ENCODE peak calls at places on chromosomes 12 and 14, in six cellular contexts. One of them, this sample, is unnamed.
A peak's percentile ranks its signal among the peaks of the same experiment; 100 is the strongest.

GRCh38 chr12:58750484-58750883 is 169.8 kb downstream of the LRIG3 start:
- DNase-seq in HFF-Myc: peak; percentile 81
- DNase-seq in neural progenitor cell: no peak
- DNase-seq in naive thymus-derived CD4-positive, alpha-beta T cell: no peak
- DNase-seq in astrocyte of the spinal cord: peak; percentile 94
- DNase-seq in brain microvascular endothelial cell: peak; percentile 82
- DNase-seq in this sample: peak; percentile 87

GRCh38 chr12:6082613-6083012 is 41.9 kb downstream of the VWF start:
- DNase-seq in HFF-Myc: no peak
- DNase-seq in neural progenitor cell: no peak
- DNase-seq in naive thymus-derived CD4-positive, alpha-beta T cell: no peak
- DNase-seq in astrocyte of the spinal cord: no peak
- DNase-seq in brain microvascular endothelial cell: no peak
- DNase-seq in this sample: no peak

GRCh38 chr14:101665478-101666078 is 95.9 kb upstream of the PPP2R5C start:
- DNase-seq in HFF-Myc: peak; percentile 14
- DNase-seq in neural progenitor cell: peak; percentile 66
- DNase-seq in naive thymus-derived CD4-positive, alpha-beta T cell: no peak
- DNase-seq in astrocyte of the spinal cord: peak; percentile 33
- DNase-seq in brain microvascular endothelial cell: peak; percentile 6
- DNase-seq in this sample: peak; percentile 72

GRCh38 chr14:69620211-69620611 is 8.8 kb downstream of the SUSD6 start:
- DNase-seq in HFF-Myc: no peak
- DNase-seq in neural progenitor cell: no peak
- DNase-seq in naive thymus-derived CD4-positive, alpha-beta T cell: no peak
- DNase-seq in astrocyte of the spinal cord: no peak
- DNase-seq in brain microvascular endothelial cell: no peak
- DNase-seq in this sample: no peak

GRCh38 chr12:10169094-10169493 is 2.8 kb downstream of the OLR1 start:
- DNase-seq in HFF-Myc: no peak
- DNase-seq in neural progenitor cell: no peak
- DNase-seq in naive thymus-derived CD4-positive, alpha-beta T cell: no peak
- DNase-seq in astrocyte of the spinal cord: no peak
- DNase-seq in brain microvascular endothelial cell: no peak
- DNase-seq in this sample: peak; percentile 62

GRCh38 chr12:57110189-57111045 is 745 bp downstream of the STAT6 start:
- DNase-seq in HFF-Myc: no peak
- DNase-seq in neural progenitor cell: peak; percentile 91
- DNase-seq in naive thymus-derived CD4-positive, alpha-beta T cell: peak; percentile 73
- DNase-seq in astrocyte of the spinal cord: no peak
- DNase-seq in brain microvascular endothelial cell: no peak
- DNase-seq in this sample: peak; percentile 41

GRCh38 chr14:34501997-34502396 is 37.5 kb downstream of the EAPP start:
- DNase-seq in HFF-Myc: no peak
- DNase-seq in neural progenitor cell: no peak
- DNase-seq in naive thymus-derived CD4-positive, alpha-beta T cell: no peak
- DNase-seq in astrocyte of the spinal cord: peak; percentile 42
- DNase-seq in brain microvascular endothelial cell: peak; percentile 29
- DNase-seq in this sample: peak; percentile 69

GRCh38 chr12:121184425-121184824 is 25.5 kb upstream of the P2RX4 start:
- DNase-seq in HFF-Myc: no peak
- DNase-seq in neural progenitor cell: no peak
- DNase-seq in naive thymus-derived CD4-positive, alpha-beta T cell: no peak
- DNase-seq in astrocyte of the spinal cord: no peak
- DNase-seq in brain microvascular endothelial cell: no peak
- DNase-seq in this sample: no peak

GRCh38 chr12:77122236-77122635 is 56.9 kb upstream of the E2F7 start:
- DNase-seq in HFF-Myc: no peak
- DNase-seq in neural progenitor cell: no peak
- DNase-seq in naive thymus-derived CD4-positive, alpha-beta T cell: no peak
- DNase-seq in astrocyte of the spinal cord: peak; percentile 96
- DNase-seq in brain microvascular endothelial cell: peak; percentile 98
- DNase-seq in this sample: peak; percentile 96

GRCh38 chr14:55802986-55803431 is 223.0 kb downstream of the KTN1 start:
- DNase-seq in HFF-Myc: no peak
- DNase-seq in neural progenitor cell: no peak
- DNase-seq in naive thymus-derived CD4-positive, alpha-beta T cell: no peak
- DNase-seq in astrocyte of the spinal cord: no peak
- DNase-seq in brain microvascular endothelial cell: no peak
- DNase-seq in this sample: peak; percentile 64

GRCh38 chr12:56029666-56030293 is 8.9 kb downstream of the IKZF4 start:
- DNase-seq in HFF-Myc: no peak
- DNase-seq in neural progenitor cell: peak; percentile 79
- DNase-seq in naive thymus-derived CD4-positive, alpha-beta T cell: peak; percentile 44
- DNase-seq in astrocyte of the spinal cord: peak; percentile 59
- DNase-seq in brain microvascular endothelial cell: peak; percentile 43
- DNase-seq in this sample: peak; percentile 78

GRCh38 chr12:27843714-27844245 is 63.7 kb upstream of the MANSC4 start:
- DNase-seq in HFF-Myc: no peak
- DNase-seq in neural progenitor cell: peak; percentile 12
- DNase-seq in naive thymus-derived CD4-positive, alpha-beta T cell: no peak
- DNase-seq in astrocyte of the spinal cord: peak; percentile 38
- DNase-seq in brain microvascular endothelial cell: peak; percentile 32
- DNase-seq in this sample: peak; percentile 47

GRCh38 chr12:47299586-47299985 is 219.8 kb upstream of the AMIGO2 start:
- DNase-seq in HFF-Myc: no peak
- DNase-seq in neural progenitor cell: no peak
- DNase-seq in naive thymus-derived CD4-positive, alpha-beta T cell: no peak
- DNase-seq in astrocyte of the spinal cord: no peak
- DNase-seq in brain microvascular endothelial cell: no peak
- DNase-seq in this sample: no peak

GRCh38 chr12:63862187-63863107 is 17.9 kb downstream of the SRGAP1 start:
- DNase-seq in HFF-Myc: no peak
- DNase-seq in neural progenitor cell: no peak
- DNase-seq in naive thymus-derived CD4-positive, alpha-beta T cell: no peak
- DNase-seq in astrocyte of the spinal cord: peak; percentile 18
- DNase-seq in brain microvascular endothelial cell: no peak
- DNase-seq in this sample: no peak

GRCh38 chr12:109504068-109504467 is 26.6 kb downstream of the UBE3B start:
- DNase-seq in HFF-Myc: no peak
- DNase-seq in neural progenitor cell: no peak
- DNase-seq in naive thymus-derived CD4-positive, alpha-beta T cell: no peak
- DNase-seq in astrocyte of the spinal cord: no peak
- DNase-seq in brain microvascular endothelial cell: no peak
- DNase-seq in this sample: no peak

GRCh38 chr12:47837190-47838171 is 17.8 kb upstream of the HDAC7 start:
- DNase-seq in HFF-Myc: no peak
- DNase-seq in neural progenitor cell: peak; percentile 78
- DNase-seq in naive thymus-derived CD4-positive, alpha-beta T cell: peak; percentile 65
- DNase-seq in astrocyte of the spinal cord: peak; percentile 75
- DNase-seq in brain microvascular endothelial cell: no peak
- DNase-seq in this sample: peak; percentile 79

GRCh38 chr12:77131977-77132490 is 66.7 kb upstream of the E2F7 start:
- DNase-seq in HFF-Myc: no peak
- DNase-seq in neural progenitor cell: no peak
- DNase-seq in naive thymus-derived CD4-positive, alpha-beta T cell: no peak
- DNase-seq in astrocyte of the spinal cord: no peak
- DNase-seq in brain microvascular endothelial cell: no peak
- DNase-seq in this sample: no peak

GRCh38 chr14:90816686-90817436 is 631 bp upstream of the TTC7B start:
- DNase-seq in HFF-Myc: no peak
- DNase-seq in neural progenitor cell: no peak
- DNase-seq in naive thymus-derived CD4-positive, alpha-beta T cell: no peak
- DNase-seq in astrocyte of the spinal cord: no peak
- DNase-seq in brain microvascular endothelial cell: no peak
- DNase-seq in this sample: no peak
- H3K4me3 ChIP-seq in HFF-Myc: no peak overlapping the region
- H3K4me3 ChIP-seq in neural progenitor cell: peak overlapping the region; percentile 30
- H3K4me3 ChIP-seq in naive thymus-derived CD4-positive, alpha-beta T cell: no peak overlapping the region
- H3K4me3 ChIP-seq in astrocyte of the spinal cord: peak overlapping the region; percentile 24
- H3K4me3 ChIP-seq in brain microvascular endothelial cell: peak overlapping the region; percentile 20
- H3K4me3 ChIP-seq in this sample: no peak overlapping the region

GRCh38 chr12:22935090-22935489 is 310.1 kb downstream of the ETNK1 start:
- DNase-seq in HFF-Myc: no peak
- DNase-seq in neural progenitor cell: no peak
- DNase-seq in naive thymus-derived CD4-positive, alpha-beta T cell: no peak
- DNase-seq in astrocyte of the spinal cord: peak; percentile 63
- DNase-seq in brain microvascular endothelial cell: peak; percentile 70
- DNase-seq in this sample: peak; percentile 40
- H3K4me3 ChIP-seq in HFF-Myc: no peak overlapping the region
- H3K4me3 ChIP-seq in neural progenitor cell: no peak overlapping the region
- H3K4me3 ChIP-seq in naive thymus-derived CD4-positive, alpha-beta T cell: no peak overlapping the region
- H3K4me3 ChIP-seq in astrocyte of the spinal cord: peak overlapping the region; percentile 25
- H3K4me3 ChIP-seq in brain microvascular endothelial cell: peak overlapping the region; percentile 38
- H3K4me3 ChIP-seq in this sample: peak overlapping the region; percentile 55

GRCh38 chr14:22557846-22558220 is 31.2 kb downstream of the DAD1 start:
- DNase-seq in HFF-Myc: no peak
- DNase-seq in neural progenitor cell: no peak
- DNase-seq in naive thymus-derived CD4-positive, alpha-beta T cell: no peak
- DNase-seq in astrocyte of the spinal cord: no peak
- DNase-seq in brain microvascular endothelial cell: no peak
- DNase-seq in this sample: no peak

GRCh38 chr14:22556990-22557623 is 31.9 kb downstream of the DAD1 start:
- DNase-seq in HFF-Myc: no peak
- DNase-seq in neural progenitor cell: peak; percentile 91
- DNase-seq in naive thymus-derived CD4-positive, alpha-beta T cell: peak; percentile 96
- DNase-seq in astrocyte of the spinal cord: peak; percentile 76
- DNase-seq in brain microvascular endothelial cell: peak; percentile 48
- DNase-seq in this sample: peak; percentile 81

GRCh38 chr14:22559041-22559440 is 30.0 kb downstream of the DAD1 start:
- DNase-seq in HFF-Myc: no peak
- DNase-seq in neural progenitor cell: no peak
- DNase-seq in naive thymus-derived CD4-positive, alpha-beta T cell: no peak
- DNase-seq in astrocyte of the spinal cord: no peak
- DNase-seq in brain microvascular endothelial cell: no peak
- DNase-seq in this sample: no peak

GRCh38 chr14:22556021-22556989 is 32.7 kb downstream of the DAD1 start:
- DNase-seq in HFF-Myc: no peak
- DNase-seq in neural progenitor cell: no peak
- DNase-seq in naive thymus-derived CD4-positive, alpha-beta T cell: peak; percentile 94
- DNase-seq in astrocyte of the spinal cord: peak; percentile 94
- DNase-seq in brain microvascular endothelial cell: peak; percentile 35
- DNase-seq in this sample: peak; percentile 93

DNA sequence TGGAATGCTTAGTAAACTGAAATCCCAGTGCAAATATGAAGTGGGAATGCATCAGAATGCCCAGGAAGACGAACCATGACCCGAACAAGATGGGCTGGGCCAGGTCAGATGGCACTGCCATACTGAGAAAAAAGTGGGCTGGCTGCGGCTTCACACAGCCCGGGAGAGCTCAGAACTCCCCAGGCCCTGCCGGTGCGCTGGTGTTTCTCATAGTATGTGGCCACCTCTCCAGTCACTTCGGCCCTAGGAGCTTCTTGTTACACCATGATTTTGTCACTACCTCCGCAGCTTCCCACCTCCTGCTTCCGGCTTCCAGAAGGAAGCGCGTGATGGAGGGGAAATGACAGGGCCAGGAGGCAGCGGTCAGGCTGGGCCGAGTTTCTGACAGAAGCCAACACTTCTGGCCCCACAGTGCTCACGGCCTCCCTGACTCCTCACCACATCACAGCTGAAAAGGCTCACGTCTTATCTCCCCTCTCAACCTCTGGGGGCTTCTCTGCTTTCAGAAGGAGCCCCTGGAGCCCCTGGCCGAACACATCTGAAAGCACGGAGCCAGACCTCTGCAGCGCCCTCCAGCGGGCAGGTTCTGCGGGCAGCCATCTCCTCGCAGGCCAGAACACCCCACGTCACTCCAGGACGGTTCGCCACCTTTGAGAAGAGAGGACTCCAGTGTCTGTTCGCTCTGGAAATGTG is 30.7 kb downstream of the DAD1 start:
- DNase-seq in HFF-Myc: no peak
- DNase-seq in neural progenitor cell: peak; percentile 35
- DNase-seq in naive thymus-derived CD4-positive, alpha-beta T cell: peak; percentile 68
- DNase-seq in astrocyte of the spinal cord: no peak
- DNase-seq in brain microvascular endothelial cell: no peak
- DNase-seq in this sample: no peak
- H3K4me3 ChIP-seq in HFF-Myc: no peak overlapping the region
- H3K4me3 ChIP-seq in neural progenitor cell: no peak overlapping the region
- H3K4me3 ChIP-seq in naive thymus-derived CD4-positive, alpha-beta T cell: peak overlapping the region; percentile 65
- H3K4me3 ChIP-seq in astrocyte of the spinal cord: no peak overlapping the region
- H3K4me3 ChIP-seq in brain microvascular endothelial cell: no peak overlapping the region
- H3K4me3 ChIP-seq in this sample: no peak overlapping the region

GRCh38 chr12:89181271-89181920 is 170.9 kb downstream of the DUSP6 start:
- DNase-seq in HFF-Myc: peak; percentile 53
- DNase-seq in neural progenitor cell: no peak
- DNase-seq in naive thymus-derived CD4-positive, alpha-beta T cell: no peak
- DNase-seq in astrocyte of the spinal cord: peak; percentile 71
- DNase-seq in brain microvascular endothelial cell: peak; percentile 60
- DNase-seq in this sample: peak; percentile 91
- H3K4me3 ChIP-seq in HFF-Myc: no peak overlapping the region
- H3K4me3 ChIP-seq in neural progenitor cell: no peak overlapping the region
- H3K4me3 ChIP-seq in naive thymus-derived CD4-positive, alpha-beta T cell: no peak overlapping the region
- H3K4me3 ChIP-seq in astrocyte of the spinal cord: no peak overlapping the region
- H3K4me3 ChIP-seq in brain microvascular endothelial cell: no peak overlapping the region
- H3K4me3 ChIP-seq in this sample: no peak overlapping the region

GRCh38 chr12:14955876-14956811 is 5.3 kb downstream of the ARHGDIB start:
- DNase-seq in HFF-Myc: no peak
- DNase-seq in neural progenitor cell: no peak
- DNase-seq in naive thymus-derived CD4-positive, alpha-beta T cell: peak; percentile 30
- DNase-seq in astrocyte of the spinal cord: no peak
- DNase-seq in brain microvascular endothelial cell: no peak
- DNase-seq in this sample: no peak
- H3K4me3 ChIP-seq in HFF-Myc: no peak overlapping the region
- H3K4me3 ChIP-seq in neural progenitor cell: no peak overlapping the region
- H3K4me3 ChIP-seq in naive thymus-derived CD4-positive, alpha-beta T cell: peak overlapping the region; percentile 84
- H3K4me3 ChIP-seq in astrocyte of the spinal cord: no peak overlapping the region
- H3K4me3 ChIP-seq in brain microvascular endothelial cell: no peak overlapping the region
- H3K4me3 ChIP-seq in this sample: no peak overlapping the region

GRCh38 chr12:15155271-15155670 is 65.9 kb downstream of the RERG start:
- DNase-seq in HFF-Myc: no peak
- DNase-seq in neural progenitor cell: no peak
- DNase-seq in naive thymus-derived CD4-positive, alpha-beta T cell: no peak
- DNase-seq in astrocyte of the spinal cord: no peak
- DNase-seq in brain microvascular endothelial cell: no peak
- DNase-seq in this sample: no peak

GRCh38 chr12:15152456-15152855 is 68.8 kb downstream of the RERG start:
- DNase-seq in HFF-Myc: no peak
- DNase-seq in neural progenitor cell: no peak
- DNase-seq in naive thymus-derived CD4-positive, alpha-beta T cell: no peak
- DNase-seq in astrocyte of the spinal cord: peak; percentile 40
- DNase-seq in brain microvascular endothelial cell: no peak
- DNase-seq in this sample: peak; percentile 56

GRCh38 chr12:15152864-15153263 is 68.4 kb downstream of the RERG start:
- DNase-seq in HFF-Myc: no peak
- DNase-seq in neural progenitor cell: no peak
- DNase-seq in naive thymus-derived CD4-positive, alpha-beta T cell: no peak
- DNase-seq in astrocyte of the spinal cord: peak; percentile 77
- DNase-seq in brain microvascular endothelial cell: no peak
- DNase-seq in this sample: peak; percentile 89

GRCh38 chr12:15154108-15154507 is 67.1 kb downstream of the RERG start:
- DNase-seq in HFF-Myc: no peak
- DNase-seq in neural progenitor cell: no peak
- DNase-seq in naive thymus-derived CD4-positive, alpha-beta T cell: no peak
- DNase-seq in astrocyte of the spinal cord: no peak
- DNase-seq in brain microvascular endothelial cell: no peak
- DNase-seq in this sample: no peak

GRCh38 chr12:15151141-15152091 is 69.8 kb downstream of the RERG start:
- DNase-seq in HFF-Myc: no peak
- DNase-seq in neural progenitor cell: peak; percentile 38
- DNase-seq in naive thymus-derived CD4-positive, alpha-beta T cell: no peak
- DNase-seq in astrocyte of the spinal cord: peak; percentile 41
- DNase-seq in brain microvascular endothelial cell: peak; percentile 38
- DNase-seq in this sample: peak; percentile 69
- H3K4me3 ChIP-seq in HFF-Myc: no peak overlapping the region
- H3K4me3 ChIP-seq in neural progenitor cell: no peak overlapping the region
- H3K4me3 ChIP-seq in naive thymus-derived CD4-positive, alpha-beta T cell: no peak overlapping the region
- H3K4me3 ChIP-seq in astrocyte of the spinal cord: no peak overlapping the region
- H3K4me3 ChIP-seq in brain microvascular endothelial cell: no peak overlapping the region
- H3K4me3 ChIP-seq in this sample: no peak overlapping the region